ENCODE peak calls at places on chromosomes 16 and 17, in five cellular contexts. R, T, Q, K and G are unnamed samples.

GRCh38 chr17:51371732-51372151 is 111.4 kb downstream of the UTP18 start:
- DNase-seq in R (no peak), K (peak), T (peak), Q (peak), G (peak)

GRCh38 chr17:47872019-47872650 is 21.2 kb upstream of the SP6 start:
- DNase-seq in T (no peak), R (no peak), Q (no peak), K (no peak), G (peak)

GRCh38 chr16:72311426-72311825 is 139.5 kb upstream of the PMFBP1 start:
- DNase-seq in Q (peak), R (no peak), K (no peak), T (no peak), G (no peak)

GRCh38 chr17:53496356-53496755 is 326.4 kb upstream of the KIF2B start:
- DNase-seq in R (no peak), Q (no peak), T (no peak), K (no peak), G (no peak)

GRCh38 chr17:21278304-21279197 is 6.0 kb upstream of the MAP2K3 start:
- DNase-seq in K (peak), R (peak), T (no peak), Q (peak), G (peak)

GRCh38 chr16:80433617-80434016 is 107.2 kb upstream of the DYNLRB2 start:
- DNase-seq in T (no peak), K (no peak), Q (no peak), R (no peak), G (peak)

GRCh38 chr17:16171613-16172012 is 43.7 kb downstream of the NCOR1 start:
- DNase-seq in K (peak), Q (no peak), T (peak), R (no peak), G (no peak)

GRCh38 chr16:69448470-69449193 is 24.2 kb downstream of the CYB5B start:
- DNase-seq in R (no peak), Q (peak), T (no peak), K (no peak), G (no peak)

GRCh38 chr17:62703269-62703775 is 75.9 kb downstream of the MRC2 start:
- DNase-seq in K (no peak), T (no peak), Q (no peak), R (peak), G (peak)

GRCh38 chr17:33686171-33686570 is 393.1 kb upstream of the ASIC2 start:
- DNase-seq in K (peak), Q (no peak), R (no peak), T (no peak), G (no peak)

GRCh38 chr16:29156511-29156910 is 171.7 kb downstream of the LAT start:
- DNase-seq in K (no peak), T (no peak), Q (no peak), R (no peak), G (no peak)

GRCh38 chr16:19393226-19394074 is 24.2 kb upstream of the TMC5 start:
- DNase-seq in K (peak), R (no peak), T (peak), Q (peak), G (peak)

GRCh38 chr16:57372372-57373116 is at the start of gene CX3CL1:
- DNase-seq in K (peak), Q (peak), R (no peak), T (peak), G (no peak)

GRCh38 chr17:58330544-58330996 is 2.0 kb upstream of the TSPOAP1 start:
- DNase-seq in R (no peak), K (no peak), Q (no peak), T (no peak), G (no peak)

DNA sequence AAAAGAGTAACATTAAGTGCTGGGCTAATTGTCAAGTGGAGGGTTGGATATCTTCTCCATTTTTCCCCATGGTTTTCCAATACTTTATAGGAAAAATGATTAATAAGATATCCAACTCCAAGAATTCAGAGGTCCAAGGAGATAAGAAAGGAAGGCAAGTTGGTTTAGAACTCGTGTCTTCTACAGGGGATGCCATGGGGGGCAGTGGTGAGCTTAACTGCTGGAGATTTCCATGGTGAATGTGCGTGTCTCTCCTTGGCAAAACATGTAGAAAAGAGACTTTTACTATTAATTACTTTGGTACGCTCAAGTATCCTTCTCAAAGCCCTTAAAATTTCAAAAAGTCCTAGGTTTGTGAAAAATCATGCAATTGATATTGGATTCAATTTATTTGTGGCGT is 982.9 kb upstream of the RBFOX1 start:
- DNase-seq in Q (no peak), T (no peak), R (no peak), K (no peak), G (no peak)
- TF ChIP-seq CTCF in Q (no peak), T (no peak), R (no peak), K (no peak), G (no peak)

GRCh38 chr16:2842340-2843000 is 12.4 kb downstream of the ZG16B start:
- DNase-seq in Q (peak), R (peak), T (no peak), K (peak), G (no peak)
- TF ChIP-seq CTCF in Q (peak), R (peak), T (peak), K (peak), G (peak)

DNA sequence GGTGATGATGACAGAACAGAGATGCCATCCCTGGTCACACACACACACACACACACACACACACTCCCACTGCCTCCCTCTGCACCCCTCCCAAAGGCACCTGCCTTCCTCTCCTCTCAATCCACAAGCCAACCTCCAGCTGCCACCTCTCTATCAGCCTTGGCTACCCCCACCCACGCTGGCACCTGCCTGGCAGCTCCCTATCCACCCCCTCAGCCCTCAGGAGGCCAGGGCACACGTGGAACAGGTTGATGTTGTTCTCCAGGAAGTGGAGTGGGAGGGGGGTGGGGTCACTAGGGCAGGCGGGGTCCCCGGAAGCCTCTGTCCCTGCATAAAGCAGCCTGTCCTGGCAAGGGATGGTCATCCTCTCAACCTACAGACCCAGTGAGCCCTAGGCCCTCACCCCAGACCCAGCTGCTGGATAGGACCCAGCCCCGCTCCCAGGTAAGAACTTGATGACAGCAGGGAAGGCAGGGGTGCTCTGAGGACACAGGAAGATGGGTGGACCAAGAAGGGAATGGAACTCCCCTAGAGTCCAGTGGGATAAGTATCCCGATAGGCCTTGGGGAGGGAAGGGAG is at the start of gene GSDMA:
- DNase-seq in R (no peak), T (no peak), Q (no peak), K (no peak), G (no peak)
- TF ChIP-seq CTCF in R (no peak), T (no peak), Q (no peak), K (no peak), G (no peak)

GRCh38 chr16:47687694-47688093 is 226.6 kb downstream of the PHKB start:
- DNase-seq in K (no peak), T (no peak), R (no peak), Q (no peak), G (no peak)
- TF ChIP-seq CTCF in K (no peak), T (no peak), R (no peak), Q (no peak), G (no peak)

GRCh38 chr17:77649717-77650211 is 308.7 kb upstream of the TNRC6C start:
- DNase-seq in T (no peak), Q (peak), K (no peak), R (no peak), G (peak)
- TF ChIP-seq CTCF in T (no peak), Q (no peak), K (no peak), R (no peak), G (no peak)

DNA sequence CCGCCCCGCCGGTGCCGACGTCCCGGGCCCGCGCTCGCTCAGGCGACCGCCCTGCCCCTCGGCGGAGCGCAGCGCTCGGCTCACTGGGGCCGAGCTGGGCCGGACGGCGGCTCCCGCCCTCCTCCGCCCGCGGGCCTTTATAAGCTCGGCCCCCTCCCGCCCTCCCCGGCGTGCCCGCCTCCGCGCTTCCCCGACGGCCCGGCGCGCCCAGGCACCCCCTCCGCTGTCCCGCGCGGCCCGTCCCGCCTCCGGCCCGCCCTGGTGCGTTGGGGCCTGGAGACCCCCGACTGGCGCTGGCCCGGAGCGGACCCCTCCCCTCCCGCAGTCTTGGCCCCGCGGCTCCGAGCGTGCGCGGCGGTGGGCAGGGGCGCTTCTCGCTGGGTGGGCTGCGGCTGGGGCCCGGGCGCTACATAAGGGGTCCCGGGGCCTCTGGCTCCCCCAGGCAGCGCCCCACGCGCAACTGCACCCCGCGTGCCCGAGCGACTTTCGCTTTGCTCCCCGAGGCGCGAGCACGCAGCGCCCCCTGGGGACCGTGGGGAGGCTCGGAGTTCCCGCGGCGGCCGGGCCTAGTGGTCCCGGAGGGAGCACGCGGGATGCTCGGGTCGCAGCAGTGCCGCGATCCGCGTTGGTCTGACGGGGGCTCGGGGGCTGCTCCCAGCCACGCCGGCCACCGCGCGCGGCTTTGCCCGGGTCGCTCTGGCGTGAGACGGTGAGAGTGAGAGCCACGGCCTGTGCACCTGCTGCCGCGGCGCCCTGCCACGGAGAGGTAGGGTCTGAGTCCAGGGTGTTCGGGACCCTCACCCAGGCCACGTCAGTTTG is at the start of gene PIEZO1:
- DNase-seq in Q (peak), R (peak), K (peak), T (no peak), G (peak)
- TF ChIP-seq CTCF in Q (peak), R (peak), K (peak), T (peak), G (peak)

DNA sequence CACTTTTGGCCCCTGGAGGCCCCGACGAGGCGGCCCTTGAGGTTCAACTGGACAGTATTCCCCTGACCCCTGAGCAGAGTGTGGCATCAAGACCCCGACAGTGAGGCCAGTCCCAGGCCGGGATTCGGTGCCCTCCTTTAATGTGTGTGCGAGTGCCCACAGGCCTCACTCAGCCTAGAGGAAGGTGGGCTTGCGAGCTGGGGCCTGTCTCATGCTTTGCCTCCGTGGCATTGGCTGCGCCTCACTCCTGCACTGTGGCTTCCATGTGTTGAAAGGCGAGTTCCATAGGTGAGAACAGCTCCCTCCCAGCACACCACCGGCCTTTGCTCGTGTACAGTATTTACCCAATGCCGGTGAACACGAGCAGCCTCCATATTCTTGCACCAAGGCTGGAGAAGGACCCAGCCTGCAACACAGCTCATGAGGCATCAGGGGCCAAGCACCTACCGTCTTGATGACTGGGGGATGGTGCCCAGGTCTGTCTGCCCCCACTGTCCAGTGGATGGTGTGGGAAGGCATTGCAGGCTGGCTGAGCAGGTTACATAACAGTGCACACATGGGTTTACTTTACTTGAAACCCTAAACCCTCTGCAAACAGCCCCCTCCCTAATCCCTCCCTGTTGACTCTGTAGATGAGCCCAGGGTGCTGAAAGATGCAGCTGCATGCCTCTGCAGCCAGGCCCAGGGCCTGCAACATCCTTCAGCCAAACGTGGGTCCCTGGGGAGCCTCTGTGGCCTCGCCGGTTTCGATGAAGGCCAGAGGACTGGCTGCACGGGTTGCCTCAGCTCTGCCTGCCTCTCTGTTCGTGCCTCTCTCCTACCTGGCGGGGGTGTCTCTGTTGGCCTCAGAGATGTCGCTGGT is 94.8 kb downstream of the METRNL start:
- DNase-seq in K (peak), Q (peak), R (peak), T (no peak), G (no peak)
- TF ChIP-seq CTCF in K (no peak), Q (peak), R (no peak), T (no peak), G (no peak)

GRCh38 chr16:27547134-27547533 is 2.6 kb downstream of the GTF3C1 start:
- DNase-seq in R (no peak), T (peak), K (no peak), Q (peak), G (peak)

GRCh38 chr16:27547851-27548250 is 1.9 kb downstream of the GTF3C1 start:
- DNase-seq in Q (no peak), R (no peak), T (no peak), K (no peak), G (no peak)

GRCh38 chr16:27543801-27544200 is 5.9 kb downstream of the GTF3C1 start:
- DNase-seq in T (no peak), K (no peak), Q (no peak), R (no peak), G (no peak)

GRCh38 chr16:27549607-27549856 is 181 bp downstream of the GTF3C1 start:
- DNase-seq in Q (no peak), K (no peak), R (no peak), T (no peak), G (no peak)

GRCh38 chr16:27544671-27545070 is 5.0 kb downstream of the GTF3C1 start:
- DNase-seq in K (no peak), R (no peak), Q (no peak), T (no peak), G (no peak)
- TF ChIP-seq CTCF in K (no peak), R (no peak), Q (no peak), T (no peak), G (no peak)

GRCh38 chr16:23016372-23016771 is 132.9 kb downstream of the USP31 start:
- DNase-seq in Q (no peak), T (no peak), R (no peak), K (peak), G (no peak)

GRCh38 chr16:23015580-23015979 is 133.7 kb downstream of the USP31 start:
- DNase-seq in K (no peak), Q (no peak), R (no peak), T (no peak), G (no peak)

GRCh38 chr16:23009075-23009474 is 140.2 kb downstream of the USP31 start:
- DNase-seq in K (no peak), T (no peak), Q (no peak), R (no peak), G (no peak)

GRCh38 chr16:23014592-23014991 is 134.7 kb downstream of the USP31 start:
- DNase-seq in K (no peak), T (no peak), R (no peak), Q (no peak), G (peak)

DNA sequence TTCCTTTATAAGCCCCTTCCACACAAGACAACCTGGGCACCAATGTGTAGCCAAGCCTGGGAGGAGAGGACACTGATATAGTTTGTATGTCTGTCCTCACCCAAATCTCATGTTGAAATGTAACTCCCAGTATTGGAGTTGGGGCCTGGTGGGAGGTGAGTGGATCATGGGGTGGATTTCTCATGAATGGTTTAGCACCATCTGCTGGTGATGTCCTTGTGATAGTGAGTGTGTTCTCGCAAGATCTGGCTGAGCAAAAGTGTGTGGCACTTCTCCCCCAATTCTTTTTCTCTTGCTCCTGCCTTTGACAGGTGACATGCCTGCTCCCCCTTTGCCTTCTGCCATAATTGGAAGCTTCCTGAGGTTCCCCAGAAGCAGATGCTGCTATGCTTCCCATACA is 135.8 kb downstream of the USP31 start:
- DNase-seq in K (no peak), T (no peak), R (no peak), Q (no peak), G (peak)
- TF ChIP-seq CTCF in K (no peak), T (peak), R (no peak), Q (no peak), G (peak)